ENCODE peak calls at places on chromosomes 16 and 17, in four cellular contexts. One of them, this sample, is unnamed.

GRCh38 chr16:89918453-89919347 is at the start of gene MC1R:
- DNase-seq in CD8-positive, alpha-beta T cell: no peak
- DNase-seq in hepatocyte: peak; percentile 72
- DNase-seq in HFF-Myc: no peak
- DNase-seq in this sample: peak; percentile 83

GRCh38 chr16:48081656-48082055 is 74.1 kb downstream of the ABCC12 start:
- DNase-seq in CD8-positive, alpha-beta T cell: no peak
- DNase-seq in hepatocyte: no peak
- DNase-seq in HFF-Myc: peak; percentile 11
- DNase-seq in this sample: no peak

GRCh38 chr16:65728172-65728571 is 606.3 kb upstream of the CDH11 start:
- DNase-seq in hepatocyte: peak; percentile 6
- DNase-seq in CD8-positive, alpha-beta T cell: no peak
- DNase-seq in HFF-Myc: no peak
- DNase-seq in this sample: no peak

GRCh38 chr17:62722625-62723024 is 85.5 kb downstream of the MARCHF10 start:
- DNase-seq in hepatocyte: no peak
- DNase-seq in CD8-positive, alpha-beta T cell: no peak
- DNase-seq in HFF-Myc: no peak
- DNase-seq in this sample: no peak

GRCh38 chr16:50992366-50993032 is 158.6 kb downstream of the SALL1 start:
- DNase-seq in hepatocyte: no peak
- DNase-seq in CD8-positive, alpha-beta T cell: no peak
- DNase-seq in HFF-Myc: no peak
- DNase-seq in this sample: no peak

GRCh38 chr16:27218756-27219155 is 15.4 kb downstream of the KDM8 start:
- DNase-seq in HFF-Myc: no peak
- DNase-seq in hepatocyte: no peak
- DNase-seq in CD8-positive, alpha-beta T cell: no peak
- DNase-seq in this sample: no peak

GRCh38 chr16:2817496-2818277 is 650 bp downstream of the PRSS21 start:
- DNase-seq in hepatocyte: no peak
- DNase-seq in HFF-Myc: no peak
- DNase-seq in CD8-positive, alpha-beta T cell: no peak
- DNase-seq in this sample: no peak

GRCh38 chr17:1162116-1162855 is 17.5 kb downstream of the ABR start:
- DNase-seq in hepatocyte: no peak
- DNase-seq in CD8-positive, alpha-beta T cell: no peak
- DNase-seq in HFF-Myc: no peak
- DNase-seq in this sample: no peak

DNA sequence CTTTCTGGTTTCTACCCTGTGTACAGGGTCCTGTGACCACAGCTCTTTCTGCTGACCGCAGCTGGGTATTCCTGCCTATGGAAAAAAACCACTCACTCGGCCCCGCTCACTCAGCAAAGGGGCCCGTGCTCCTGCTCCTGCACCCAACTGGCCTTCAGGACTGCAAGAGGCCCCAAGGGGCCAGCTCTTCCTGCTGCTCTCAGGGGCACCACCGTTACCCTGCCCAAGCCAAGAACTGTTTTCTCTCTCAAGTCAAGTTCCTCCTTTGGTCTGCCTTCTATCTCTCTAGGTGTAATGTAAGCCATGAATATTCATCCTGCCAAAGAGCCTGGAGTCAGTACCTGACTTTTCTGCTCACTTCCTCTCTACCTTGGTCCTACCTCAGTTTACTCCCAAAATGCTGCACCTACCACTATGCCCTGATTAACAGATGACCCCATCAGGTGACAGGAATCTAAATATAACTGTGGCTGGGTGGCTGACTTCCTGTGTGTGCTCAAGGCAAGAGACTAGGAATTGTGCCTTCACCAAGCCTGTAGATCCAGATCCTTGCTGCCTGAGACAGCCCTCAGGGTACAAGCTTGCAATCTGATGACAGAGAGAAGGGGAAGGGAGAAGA is 20.4 kb upstream of the SCIMP start:
- DNase-seq in CD8-positive, alpha-beta T cell: no peak
- DNase-seq in hepatocyte: no peak
- DNase-seq in HFF-Myc: no peak
- DNase-seq in this sample: no peak
- H3K4me3 ChIP-seq in CD8-positive, alpha-beta T cell: no peak overlapping the region
- H3K4me3 ChIP-seq in hepatocyte: no peak overlapping the region
- H3K4me3 ChIP-seq in HFF-Myc: no peak overlapping the region
- H3K4me3 ChIP-seq in this sample: no peak overlapping the region

DNA sequence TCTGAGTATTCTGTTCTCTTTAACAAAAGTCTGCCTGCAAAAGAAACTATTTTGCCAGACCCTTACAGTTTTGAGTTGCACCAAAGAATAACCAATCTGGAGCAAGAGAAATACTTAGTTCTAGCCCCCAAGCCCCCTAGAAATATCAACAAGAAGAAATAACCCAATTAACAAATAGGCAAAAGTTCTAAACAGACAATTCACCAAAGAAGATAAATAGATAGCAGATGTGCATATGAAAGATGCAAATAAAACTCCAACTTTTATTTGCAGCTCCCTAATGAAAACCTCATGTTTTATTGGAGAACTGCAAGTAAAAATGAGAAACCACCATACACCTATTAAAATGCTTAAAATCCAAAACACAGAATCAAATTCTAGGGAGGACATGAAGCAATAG is 1308.0 kb downstream of the CDH11 start:
- DNase-seq in CD8-positive, alpha-beta T cell: no peak
- DNase-seq in hepatocyte: no peak
- DNase-seq in HFF-Myc: no peak
- DNase-seq in this sample: no peak
- TF ChIP-seq CTCF in CD8-positive, alpha-beta T cell: no peak
- TF ChIP-seq CTCF in hepatocyte: no peak
- TF ChIP-seq CTCF in HFF-Myc: no peak
- TF ChIP-seq CTCF in this sample: no peak

GRCh38 chr16:85626191-85626951 is 13.2 kb downstream of the GSE1 start:
- DNase-seq in CD8-positive, alpha-beta T cell: no peak
- DNase-seq in hepatocyte: no peak
- DNase-seq in HFF-Myc: no peak
- DNase-seq in this sample: no peak
- H3K4me3 ChIP-seq in CD8-positive, alpha-beta T cell: no peak overlapping the region
- H3K4me3 ChIP-seq in hepatocyte: no peak overlapping the region
- H3K4me3 ChIP-seq in HFF-Myc: no peak overlapping the region
- H3K4me3 ChIP-seq in this sample: no peak overlapping the region

GRCh38 chr17:44362964-44363612 is 565 bp downstream of the FAM171A2 start:
- DNase-seq in HFF-Myc: no peak
- DNase-seq in CD8-positive, alpha-beta T cell: no peak
- DNase-seq in hepatocyte: peak; percentile 42
- DNase-seq in this sample: peak; percentile 38

GRCh38 chr17:44362056-44362355 is 1.6 kb downstream of the FAM171A2 start:
- DNase-seq in CD8-positive, alpha-beta T cell: no peak
- DNase-seq in HFF-Myc: no peak
- DNase-seq in hepatocyte: no peak
- DNase-seq in this sample: no peak

GRCh38 chr17:44361292-44362055 is 2.2 kb downstream of the FAM171A2 start:
- DNase-seq in hepatocyte: no peak
- DNase-seq in CD8-positive, alpha-beta T cell: no peak
- DNase-seq in HFF-Myc: no peak
- DNase-seq in this sample: peak; percentile 37

GRCh38 chr17:44362479-44362963 is 1.1 kb downstream of the FAM171A2 start:
- DNase-seq in hepatocyte: no peak
- DNase-seq in CD8-positive, alpha-beta T cell: no peak
- DNase-seq in HFF-Myc: no peak
- DNase-seq in this sample: no peak

DNA sequence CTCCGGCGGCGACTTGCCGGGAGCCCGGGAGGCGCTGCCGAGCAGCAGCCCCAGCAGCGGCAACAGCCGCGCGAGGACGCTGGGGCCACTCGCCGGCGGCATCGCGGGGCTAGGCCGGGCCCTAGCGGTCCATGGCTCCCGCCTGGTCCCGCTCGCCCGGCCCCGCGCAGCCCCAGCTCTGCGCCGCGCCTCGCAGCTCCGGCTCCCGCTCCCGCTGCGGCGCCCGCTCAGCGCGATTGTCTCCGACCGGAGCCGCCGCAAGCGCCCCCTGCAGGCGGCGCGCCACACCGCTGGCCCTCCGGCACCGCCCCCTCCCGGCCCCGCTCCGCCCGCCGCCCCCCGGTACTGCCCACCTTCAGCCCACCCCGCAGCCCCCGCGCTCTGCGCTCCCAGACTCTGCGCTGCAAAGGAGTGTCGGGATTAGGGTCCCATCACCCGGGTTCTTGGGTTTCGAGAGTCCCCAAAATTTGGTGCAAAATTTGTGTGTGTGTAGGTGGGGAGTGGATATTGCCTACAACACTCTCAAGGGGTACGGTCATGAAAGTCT is at the start of gene FAM171A2:
- DNase-seq in CD8-positive, alpha-beta T cell: peak; percentile 52
- DNase-seq in hepatocyte: peak; percentile 89
- DNase-seq in HFF-Myc: no peak
- DNase-seq in this sample: peak; percentile 83
- TF ChIP-seq CTCF in CD8-positive, alpha-beta T cell: peak; percentile 89
- TF ChIP-seq CTCF in hepatocyte: peak; percentile 59
- TF ChIP-seq CTCF in HFF-Myc: no peak
- TF ChIP-seq CTCF in this sample: peak; percentile 55

DNA sequence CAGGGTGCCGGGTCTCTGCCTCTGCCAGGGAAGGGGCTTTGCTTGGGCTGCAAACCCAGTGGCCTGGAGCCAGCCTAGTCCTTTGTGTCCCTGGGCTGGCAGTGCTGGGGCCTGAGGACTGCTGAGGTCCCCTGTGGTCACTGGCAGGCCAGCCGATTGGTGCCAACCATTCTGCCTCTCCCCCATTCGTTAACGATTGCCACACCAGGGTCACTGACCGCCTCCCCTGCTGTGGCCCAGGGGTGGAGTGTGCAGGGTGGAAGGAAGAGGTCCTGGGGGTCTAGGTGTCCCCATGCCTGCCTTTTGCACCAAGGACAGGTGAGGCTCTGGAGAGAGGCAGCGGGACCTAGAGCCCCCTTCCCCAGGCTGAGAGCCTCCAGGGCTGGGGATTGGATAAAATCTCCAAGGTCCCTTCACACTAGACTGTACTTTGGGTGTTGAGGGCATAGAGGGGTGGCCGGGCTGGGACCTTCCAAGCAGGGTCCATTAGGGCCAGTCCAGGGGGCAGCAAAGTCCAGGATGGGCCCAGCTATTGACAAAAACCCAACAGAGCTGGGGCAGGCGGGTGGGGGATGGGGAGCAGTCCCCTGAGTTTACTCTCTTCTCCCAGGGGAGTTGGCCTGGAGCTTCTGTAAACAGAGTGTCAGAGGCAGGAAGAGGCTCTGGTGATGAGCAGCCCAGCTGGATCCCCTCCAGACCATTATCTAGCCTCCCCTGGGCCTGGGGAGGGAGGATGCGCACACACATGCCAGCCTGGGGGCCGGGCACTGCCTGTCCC is 1.1 kb downstream of the VASN start:
- DNase-seq in hepatocyte: peak; percentile 77
- DNase-seq in CD8-positive, alpha-beta T cell: no peak
- DNase-seq in HFF-Myc: no peak
- DNase-seq in this sample: no peak
- H3K4me3 ChIP-seq in hepatocyte: peak overlapping the region; percentile 91
- H3K4me3 ChIP-seq in CD8-positive, alpha-beta T cell: peak overlapping the region; percentile 54
- H3K4me3 ChIP-seq in HFF-Myc: peak overlapping the region; percentile 97
- H3K4me3 ChIP-seq in this sample: peak overlapping the region; percentile 54

This sample was measured in Caco-2.